ENCODE peak calls at places on chromosomes 2 and 18, in five cellular contexts. U is HepG2, Y is K562, O is GM12878, Z is SK-N-SH. I is an unnamed sample.

GRCh38 chr2:28545590-28546195 is 49.8 kb downstream of the PLB1 start:
- DNase-seq in U (peak), O (no peak), Z (no peak), Y (no peak), I (no peak)

GRCh38 chr2:196182439-196183171 is 11.2 kb upstream of the STK17B start:
- DNase-seq in U (no peak), Y (no peak), O (peak), Z (no peak), I (no peak)

GRCh38 chr18:6876646-6877045 is 147.1 kb downstream of the ARHGAP28 start:
- DNase-seq in U (no peak), Y (no peak), O (no peak), Z (no peak), I (no peak)

GRCh38 chr18:993560-993959 is 88.9 kb downstream of the ADCYAP1 start:
- DNase-seq in U (no peak), Z (no peak), Y (no peak), O (no peak), I (no peak)

GRCh38 chr2:205375453-205375852 is 306.8 kb upstream of the NRP2 start:
- DNase-seq in U (no peak), Y (no peak), O (no peak), Z (no peak), I (no peak)

GRCh38 chr2:31287681-31288080 is 53.7 kb downstream of the EHD3 start:
- DNase-seq in O (no peak), U (no peak), Y (no peak), Z (no peak), I (no peak)

GRCh38 chr2:169173876-169174275 is 104.5 kb downstream of the DHRS9 start:
- DNase-seq in Y (no peak), U (no peak), Z (peak), O (no peak), I (no peak)

GRCh38 chr18:32576296-32576916 is 105.7 kb upstream of the GAREM1 start:
- DNase-seq in O (no peak), Z (peak), Y (no peak), U (peak), I (no peak)

GRCh38 chr18:595571-595970 is 1.2 kb upstream of the CLUL1 start:
- DNase-seq in O (no peak), Y (no peak), Z (no peak), U (no peak), I (no peak)

GRCh38 chr2:136358576-136358975 is 240.6 kb upstream of the CXCR4 start:
- DNase-seq in O (no peak), U (no peak), Y (no peak), Z (no peak), I (no peak)

GRCh38 chr2:191935247-191935646 is 88.4 kb upstream of the CAVIN2 start:
- DNase-seq in U (no peak), Y (no peak), Z (no peak), O (no peak), I (no peak)

GRCh38 chr2:145410096-145410495 is 890.2 kb upstream of the ZEB2 start:
- DNase-seq in U (no peak), O (no peak), Z (no peak), Y (no peak), I (no peak)

GRCh38 chr2:72062336-72062735 is 85.3 kb downstream of the CYP26B1 start:
- DNase-seq in O (no peak), Y (no peak), Z (no peak), U (no peak), I (no peak)

GRCh38 chr2:217438821-217439220 is 564.0 kb downstream of the TNS1 start:
- DNase-seq in Y (no peak), Z (no peak), O (no peak), U (no peak), I (no peak)

GRCh38 chr2:178761759-178762371 is 45.4 kb downstream of the TTN start:
- DNase-seq in O (peak), Y (peak), U (peak), Z (peak), I (peak)

GRCh38 chr2:100646039-100646438 is 83.2 kb downstream of the PDCL3 start:
- DNase-seq in O (no peak), U (no peak), Y (no peak), Z (no peak), I (no peak)

GRCh38 chr2:101466426-101466825 is 8.5 kb downstream of the RFX8 start:
- DNase-seq in O (no peak), Z (no peak), Y (no peak), U (no peak), I (peak)

GRCh38 chr2:14492920-14493503 is 139.5 kb upstream of the LRATD1 start:
- DNase-seq in Z (no peak), O (no peak), U (no peak), Y (no peak), I (no peak)

GRCh38 chr18:39624934-39625333 is 2059.3 kb upstream of the CELF4 start:
- DNase-seq in U (no peak), O (no peak), Z (no peak), Y (no peak), I (no peak)

GRCh38 chr2:34980689-34981088 is 1374.9 kb upstream of the CRIM1 start:
- DNase-seq in Z (no peak), Y (no peak), O (no peak), U (no peak), I (no peak)

DNA sequence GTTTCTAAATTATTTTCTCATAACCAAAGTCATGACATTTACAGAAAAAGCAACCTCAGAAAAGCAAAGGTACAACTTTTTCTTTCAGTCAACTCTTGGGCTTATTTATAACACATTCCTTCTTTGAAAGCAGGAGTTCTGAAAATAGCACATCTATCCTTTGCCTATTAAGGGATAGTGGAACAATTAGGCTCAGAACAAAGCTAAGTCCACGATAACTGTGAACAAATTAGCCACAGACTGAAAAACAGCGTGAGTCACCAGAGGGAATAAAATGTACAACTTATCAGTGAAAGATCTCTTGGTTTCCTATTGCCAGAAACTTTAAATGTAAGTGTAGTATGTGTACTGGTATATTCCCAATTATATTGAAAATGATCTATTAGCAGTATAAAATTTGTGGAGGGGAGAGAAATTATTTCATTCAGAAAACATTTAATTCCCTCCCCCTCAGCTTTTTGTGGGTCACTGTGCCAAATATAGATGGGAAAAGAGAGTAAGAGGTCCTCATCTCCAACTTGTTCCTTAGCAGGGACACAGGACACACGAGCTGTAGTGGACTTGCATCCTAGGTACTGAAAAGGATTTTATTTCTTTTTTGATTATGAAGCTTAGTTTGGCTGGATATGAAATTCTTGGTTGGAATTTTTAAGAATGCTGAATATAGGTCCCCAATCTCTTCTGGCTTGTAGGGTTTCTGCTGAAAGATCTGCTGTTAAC is 15.4 kb upstream of the MATN3 start:
- DNase-seq in Y (no peak), O (no peak), Z (no peak), U (no peak), I (no peak)
- TF ChIP-seq REST in Y (no peak), O (no peak), Z (no peak), U (no peak), I (no peak)

DNA sequence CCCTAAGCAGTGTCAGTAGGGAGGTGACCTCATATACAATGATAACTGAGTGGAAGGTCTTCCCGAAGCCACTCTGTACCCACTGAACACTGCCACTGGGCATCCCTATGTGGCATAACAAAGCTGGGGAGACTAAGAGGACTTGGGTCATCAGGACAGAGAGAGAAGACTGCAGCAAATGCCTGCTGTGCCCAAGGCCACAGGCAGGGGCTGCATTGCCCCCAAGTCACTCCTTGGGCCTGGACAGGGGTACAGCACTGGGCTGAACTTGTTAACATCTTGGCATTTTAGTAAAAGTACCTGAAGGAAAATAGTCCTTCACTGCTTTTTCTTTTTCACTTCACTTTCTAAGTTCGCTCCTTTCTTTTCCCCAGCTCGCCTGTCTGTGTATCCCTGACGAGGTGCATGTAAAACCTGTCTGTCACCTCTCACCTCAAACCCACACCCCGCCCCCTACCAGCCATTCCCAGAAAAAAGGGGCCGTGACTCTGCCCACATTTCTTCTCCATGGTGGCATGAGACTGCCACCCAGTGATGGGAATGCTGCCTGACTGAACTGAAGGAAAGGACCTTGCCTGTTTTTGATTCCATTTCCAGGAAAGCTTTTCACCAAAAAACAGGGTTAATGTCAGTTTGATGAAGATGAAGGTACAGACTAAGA is 62.9 kb downstream of the MTHFD2 start:
- DNase-seq in U (peak), Z (peak), O (no peak), Y (no peak), I (no peak)
- TF ChIP-seq GABPA in U (no peak), Z (no peak), O (no peak), Y (no peak), I (no peak)

DNA sequence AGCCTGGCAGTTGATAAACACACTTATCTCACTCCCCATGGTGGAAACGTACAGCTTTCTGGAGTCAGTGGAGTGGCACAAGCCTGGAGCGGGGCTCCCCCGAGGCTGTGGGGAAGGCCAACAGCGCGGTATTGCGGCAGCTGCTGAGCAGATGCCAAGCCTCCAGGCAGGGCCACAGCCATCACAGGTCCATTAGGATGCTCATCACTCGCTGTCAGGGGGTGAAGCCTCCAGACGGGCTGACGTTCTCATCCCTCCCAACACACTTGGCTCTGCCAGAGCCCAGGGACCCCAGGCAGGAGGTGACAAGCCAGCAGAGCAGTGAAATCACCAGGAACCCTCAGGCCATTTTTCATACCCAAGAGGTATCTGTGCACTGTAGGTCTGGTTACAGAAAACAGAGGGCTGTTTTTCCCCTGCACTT is 529.2 kb upstream of the KLHL29 start:
- DNase-seq in Y (no peak), Z (peak), U (no peak), O (no peak), I (no peak)
- TF ChIP-seq REST in Y (no peak), Z (no peak), U (no peak), O (no peak), I (no peak)

GRCh38 chr2:240598311-240598911 is 11.9 kb downstream of the CAPN10 start:
- DNase-seq in Y (no peak), U (no peak), Z (no peak), O (no peak), I (no peak)
- TF ChIP-seq GABPA in Y (no peak), U (no peak), Z (no peak), O (no peak), I (no peak)

GRCh38 chr2:20214566-20215182 is 10.3 kb downstream of the SDC1 start:
- DNase-seq in O (no peak), Y (no peak), Z (no peak), U (no peak), I (no peak)

GRCh38 chr2:20212871-20213503 is 11.9 kb downstream of the SDC1 start:
- DNase-seq in Y (no peak), U (no peak), Z (peak), O (no peak), I (no peak)

GRCh38 chr2:20215183-20216040 is 9.5 kb downstream of the SDC1 start:
- DNase-seq in O (no peak), Z (no peak), Y (no peak), U (peak), I (no peak)

GRCh38 chr2:20212459-20212870 is 12.5 kb downstream of the SDC1 start:
- DNase-seq in U (no peak), O (no peak), Z (peak), Y (no peak), I (no peak)

GRCh38 chr2:20213651-20214565 is 11.0 kb downstream of the SDC1 start:
- DNase-seq in O (peak), U (peak), Z (no peak), Y (no peak), I (no peak)
- TF ChIP-seq REST in O (no peak), U (no peak), Z (no peak), Y (no peak), I (no peak)

DNA sequence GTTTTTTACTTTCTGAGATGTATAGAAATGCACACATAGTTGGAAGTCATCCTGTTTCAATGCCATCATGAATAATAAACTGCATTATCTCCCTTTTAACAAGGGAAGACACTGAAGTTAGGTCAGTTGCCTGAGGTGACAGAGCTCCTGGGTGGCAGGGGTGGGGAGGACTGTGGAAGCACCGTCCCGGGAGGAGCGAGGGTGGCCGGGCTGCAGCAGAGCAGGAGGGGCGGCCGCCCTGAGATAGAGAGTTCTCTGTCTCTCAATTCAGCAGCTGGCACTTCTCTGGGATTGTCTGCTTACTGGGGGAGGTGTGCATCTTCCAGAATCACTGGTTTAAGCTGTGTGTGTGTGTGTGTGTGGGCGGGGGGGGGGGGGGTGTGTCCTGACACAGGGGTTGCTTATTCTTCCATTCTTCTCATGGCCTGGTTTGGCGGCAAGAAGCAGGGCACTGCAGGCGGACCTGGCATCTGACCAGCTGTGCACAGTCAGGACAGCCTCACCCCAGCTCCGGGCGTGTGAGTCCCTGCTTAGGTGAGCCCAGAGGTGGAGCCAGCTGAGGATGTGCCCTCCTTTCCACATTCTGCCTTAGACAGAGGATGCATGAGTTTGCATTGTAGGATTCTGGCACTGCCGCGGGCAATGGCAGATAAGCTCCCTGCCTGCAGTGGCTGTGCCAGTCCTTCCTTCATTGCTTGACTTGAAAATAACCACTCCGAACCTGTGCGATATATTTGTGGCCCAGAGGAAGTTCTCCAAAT is 40.4 kb downstream of the VWA3B start:
- DNase-seq in U (no peak), Z (no peak), Y (no peak), O (no peak), I (no peak)
- TF ChIP-seq GABPA in U (no peak), Z (no peak), Y (no peak), O (no peak), I (no peak)

DNA sequence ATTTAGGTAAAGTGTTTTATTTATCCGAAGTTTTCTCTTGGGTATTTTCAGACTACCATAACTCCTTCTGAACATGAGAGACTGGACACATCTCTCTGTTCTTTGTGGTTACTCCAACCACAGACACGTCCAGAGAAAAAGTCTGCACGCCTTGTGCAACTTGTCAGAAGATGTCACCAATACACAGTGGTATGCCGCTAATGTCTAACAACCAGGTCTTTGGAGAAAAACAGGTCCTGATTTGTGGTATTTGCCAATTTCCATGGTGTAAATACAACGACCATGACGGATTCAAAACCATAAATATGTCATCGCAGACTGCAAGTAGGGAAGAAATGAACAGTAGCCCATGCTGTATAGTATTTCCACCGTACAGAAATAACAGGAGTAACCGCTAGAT is 620.6 kb upstream of the ID2 start:
- DNase-seq in Z (no peak), Y (no peak), O (no peak), U (peak), I (peak)
- TF ChIP-seq REST in Z (no peak), Y (no peak), O (no peak), U (no peak), I (no peak)

I was measured in HL-60.